ENCODE peak calls at places on chromosomes 5 and 9, in five cellular contexts. One of them, this sample, is unnamed.

GRCh38 chr5:177124486-177124991 is 9.0 kb upstream of the NSD1 start:
- DNase-seq in HepG2: no peak
- DNase-seq in GM12878: no peak
- DNase-seq in HCT116: peak; percentile 34
- DNase-seq in SK-N-SH: no peak
- DNase-seq in this sample: no peak

GRCh38 chr5:86757824-86758223 is 140.1 kb downstream of the COX7C start:
- DNase-seq in HepG2: no peak
- DNase-seq in GM12878: no peak
- DNase-seq in SK-N-SH: no peak
- DNase-seq in HCT116: peak; percentile 23
- DNase-seq in this sample: no peak

GRCh38 chr9:133769511-133770075 is 31.4 kb upstream of the SARDH start:
- DNase-seq in HepG2: no peak
- DNase-seq in HCT116: no peak
- DNase-seq in SK-N-SH: no peak
- DNase-seq in GM12878: no peak
- DNase-seq in this sample: no peak

GRCh38 chr5:152642406-152642805 is 237.3 kb upstream of the NMUR2 start:
- DNase-seq in HepG2: no peak
- DNase-seq in SK-N-SH: no peak
- DNase-seq in HCT116: no peak
- DNase-seq in GM12878: no peak
- DNase-seq in this sample: no peak

GRCh38 chr9:98654247-98654646 is 54.5 kb downstream of the GABBR2 start:
- DNase-seq in HCT116: no peak
- DNase-seq in GM12878: no peak
- DNase-seq in HepG2: no peak
- DNase-seq in SK-N-SH: no peak
- DNase-seq in this sample: no peak

GRCh38 chr9:98846879-98847278 is 39.4 kb downstream of the GALNT12 start:
- DNase-seq in SK-N-SH: no peak
- DNase-seq in HCT116: no peak
- DNase-seq in HepG2: no peak
- DNase-seq in GM12878: no peak
- DNase-seq in this sample: no peak

GRCh38 chr9:137444106-137444790 is 3.1 kb upstream of the ENTPD8 start:
- DNase-seq in HepG2: no peak
- DNase-seq in GM12878: no peak
- DNase-seq in SK-N-SH: no peak
- DNase-seq in HCT116: no peak
- DNase-seq in this sample: no peak

GRCh38 chr5:56616454-56617160 is 198.7 kb upstream of the MAP3K1 start:
- DNase-seq in GM12878: no peak
- DNase-seq in HepG2: no peak
- DNase-seq in SK-N-SH: no peak
- DNase-seq in HCT116: no peak
- DNase-seq in this sample: peak; percentile 54

GRCh38 chr9:124455820-124456219 is 5.6 kb downstream of the ADGRD2 start:
- DNase-seq in GM12878: no peak
- DNase-seq in HepG2: no peak
- DNase-seq in SK-N-SH: no peak
- DNase-seq in HCT116: no peak
- DNase-seq in this sample: no peak

GRCh38 chr9:70959366-70959765 is 162.1 kb downstream of the TRPM3 start:
- DNase-seq in SK-N-SH: no peak
- DNase-seq in HCT116: no peak
- DNase-seq in HepG2: no peak
- DNase-seq in GM12878: no peak
- DNase-seq in this sample: no peak

GRCh38 chr9:137611623-137612609 is 6.4 kb downstream of the ARRDC1 start:
- DNase-seq in HCT116: peak; percentile 90
- DNase-seq in SK-N-SH: peak; percentile 36
- DNase-seq in GM12878: no peak
- DNase-seq in HepG2: peak; percentile 47
- DNase-seq in this sample: no peak

GRCh38 chr9:121498487-121499176 is 1.0 kb downstream of the GGTA1 start:
- DNase-seq in HCT116: no peak
- DNase-seq in HepG2: no peak
- DNase-seq in GM12878: no peak
- DNase-seq in SK-N-SH: peak; percentile 47
- DNase-seq in this sample: no peak

GRCh38 chr5:152051499-152052454 is 127.1 kb upstream of the GLRA1 start:
- DNase-seq in SK-N-SH: no peak
- DNase-seq in GM12878: no peak
- DNase-seq in HepG2: no peak
- DNase-seq in HCT116: no peak
- DNase-seq in this sample: no peak

GRCh38 chr9:121599186-121599871 is 52.1 kb upstream of the DAB2IP start:
- DNase-seq in SK-N-SH: peak; percentile 97
- DNase-seq in GM12878: no peak
- DNase-seq in HepG2: peak; percentile 64
- DNase-seq in HCT116: peak; percentile 71
- DNase-seq in this sample: no peak

GRCh38 chr5:139717221-139717620 is 69.1 kb downstream of the CXXC5 start:
- DNase-seq in SK-N-SH: no peak
- DNase-seq in GM12878: no peak
- DNase-seq in HepG2: no peak
- DNase-seq in HCT116: no peak
- DNase-seq in this sample: no peak

GRCh38 chr5:180441577-180441976 is 52.6 kb upstream of the CNOT6 start:
- DNase-seq in GM12878: no peak
- DNase-seq in SK-N-SH: no peak
- DNase-seq in HepG2: no peak
- DNase-seq in HCT116: no peak
- DNase-seq in this sample: no peak

GRCh38 chr9:74783408-74783807 is 104.3 kb downstream of the TRPM6 start:
- DNase-seq in GM12878: no peak
- DNase-seq in HCT116: no peak
- DNase-seq in SK-N-SH: no peak
- DNase-seq in HepG2: no peak
- DNase-seq in this sample: no peak

GRCh38 chr9:111456536-111456935 is 27.6 kb downstream of the ECPAS start:
- DNase-seq in SK-N-SH: no peak
- DNase-seq in HCT116: no peak
- DNase-seq in GM12878: no peak
- DNase-seq in HepG2: no peak
- DNase-seq in this sample: no peak

GRCh38 chr9:75039006-75039405 is 10.9 kb upstream of the CARNMT1 start:
- DNase-seq in HCT116: no peak
- DNase-seq in SK-N-SH: no peak
- DNase-seq in HepG2: no peak
- DNase-seq in GM12878: no peak
- DNase-seq in this sample: no peak

GRCh38 chr9:134190232-134191121 is 26.1 kb upstream of the RNU6ATAC start:
- DNase-seq in GM12878: no peak
- DNase-seq in HCT116: no peak
- DNase-seq in HepG2: no peak
- DNase-seq in SK-N-SH: peak; percentile 20
- DNase-seq in this sample: no peak

GRCh38 chr9:35579130-35579529 is 25.9 kb upstream of the TESK1 start:
- DNase-seq in SK-N-SH: no peak
- DNase-seq in GM12878: peak; percentile 35
- DNase-seq in HepG2: no peak
- DNase-seq in HCT116: no peak
- DNase-seq in this sample: no peak

GRCh38 chr9:70052768-70053167 is 9.1 kb downstream of the MAMDC2 start:
- DNase-seq in GM12878: no peak
- DNase-seq in HepG2: no peak
- DNase-seq in HCT116: no peak
- DNase-seq in SK-N-SH: no peak
- DNase-seq in this sample: no peak

GRCh38 chr5:78649816-78650561 is 1.4 kb upstream of the LHFPL2 start:
- DNase-seq in GM12878: no peak
- DNase-seq in HCT116: no peak
- DNase-seq in HepG2: peak; percentile 44
- DNase-seq in SK-N-SH: no peak
- DNase-seq in this sample: no peak

GRCh38 chr5:150154618-150155134 is 969 bp downstream of the PDGFRB start:
- DNase-seq in HepG2: no peak
- DNase-seq in HCT116: no peak
- DNase-seq in SK-N-SH: no peak
- DNase-seq in GM12878: no peak
- DNase-seq in this sample: no peak

GRCh38 chr5:61625682-61626620 is 293.9 kb downstream of the ZSWIM6 start:
- DNase-seq in GM12878: no peak
- DNase-seq in HCT116: no peak
- DNase-seq in SK-N-SH: no peak
- DNase-seq in HepG2: no peak
- DNase-seq in this sample: peak; percentile 51

GRCh38 chr9:33029106-33029788 is 4.2 kb downstream of the DNAJA1 start:
- DNase-seq in GM12878: no peak
- DNase-seq in HepG2: peak; percentile 89
- DNase-seq in HCT116: no peak
- DNase-seq in SK-N-SH: no peak
- DNase-seq in this sample: no peak

GRCh38 chr5:108381034-108381954 is 604 bp downstream of the FBXL17 start:
- DNase-seq in HCT116: peak; percentile 10
- DNase-seq in GM12878: no peak
- DNase-seq in SK-N-SH: peak; percentile 80
- DNase-seq in HepG2: peak; percentile 18
- DNase-seq in this sample: peak; percentile 66

GRCh38 chr5:111655169-111655924 is 101.6 kb downstream of the NREP start:
- DNase-seq in HCT116: no peak
- DNase-seq in GM12878: no peak
- DNase-seq in HepG2: peak; percentile 1
- DNase-seq in SK-N-SH: no peak
- DNase-seq in this sample: peak; percentile 41
- TF ChIP-seq POLR2AphosphoS5 in HCT116: no peak
- TF ChIP-seq POLR2AphosphoS5 in GM12878: no peak
- TF ChIP-seq POLR2AphosphoS5 in HepG2: no peak
- TF ChIP-seq POLR2AphosphoS5 in SK-N-SH: no peak
- TF ChIP-seq POLR2AphosphoS5 in this sample: no peak

GRCh38 chr5:59745422-59745863 is 148.1 kb downstream of the PDE4D start:
- DNase-seq in HCT116: no peak
- DNase-seq in HepG2: no peak
- DNase-seq in SK-N-SH: no peak
- DNase-seq in GM12878: no peak
- DNase-seq in this sample: no peak
- H3K9ac ChIP-seq in HCT116: no peak overlapping the region
- H3K9ac ChIP-seq in HepG2: no peak overlapping the region
- H3K9ac ChIP-seq in SK-N-SH: peak overlapping the region; percentile 47
- H3K9ac ChIP-seq in GM12878: no peak overlapping the region
- H3K9ac ChIP-seq in this sample: peak overlapping the region; percentile 58

DNA sequence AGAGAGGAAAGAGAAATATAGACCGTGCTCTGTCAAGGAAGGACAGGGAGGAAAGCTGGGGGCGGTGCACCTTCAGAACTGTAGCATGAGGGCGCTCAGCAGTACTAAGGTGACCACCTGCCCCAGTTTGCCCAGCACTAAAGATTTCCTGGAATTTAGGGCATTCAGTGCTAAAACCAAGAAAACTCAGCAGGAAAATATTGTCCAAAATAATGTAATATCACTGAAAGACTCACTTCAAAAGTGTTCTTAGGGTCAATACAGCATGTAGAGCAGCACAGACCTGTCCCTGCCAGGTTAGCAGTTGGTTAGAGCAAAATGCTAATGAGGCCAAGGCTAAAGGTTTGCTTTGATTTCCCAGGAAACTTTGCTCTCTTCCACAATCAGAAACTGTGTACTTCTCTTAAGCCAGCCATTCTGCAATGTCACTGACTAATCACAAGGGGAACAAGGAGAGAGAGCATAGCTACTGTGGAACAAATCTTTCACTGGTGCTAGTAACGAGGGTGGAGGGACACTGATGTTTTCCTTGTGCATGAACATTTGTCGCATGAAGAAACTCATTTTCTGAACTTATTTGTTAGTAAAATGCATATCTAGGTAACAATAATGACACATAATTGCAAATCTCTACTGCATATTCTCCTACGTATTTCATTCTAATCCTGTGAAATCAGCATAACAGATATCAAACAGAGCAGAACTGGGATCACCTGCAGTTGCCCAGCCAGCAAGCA is 53.0 kb upstream of the GRAMD2B start:
- DNase-seq in HepG2: peak; percentile 83
- DNase-seq in GM12878: no peak
- DNase-seq in HCT116: no peak
- DNase-seq in SK-N-SH: peak; percentile 12
- DNase-seq in this sample: no peak
- TF ChIP-seq POLR2AphosphoS5 in HepG2: peak; percentile 59
- TF ChIP-seq POLR2AphosphoS5 in GM12878: no peak
- TF ChIP-seq POLR2AphosphoS5 in HCT116: no peak
- TF ChIP-seq POLR2AphosphoS5 in SK-N-SH: no peak
- TF ChIP-seq POLR2AphosphoS5 in this sample: no peak

GRCh38 chr5:10563132-10563939 is 534 bp upstream of the ANKRD33B start:
- DNase-seq in GM12878: no peak
- DNase-seq in HCT116: no peak
- DNase-seq in HepG2: no peak
- DNase-seq in SK-N-SH: peak; percentile 78
- DNase-seq in this sample: no peak
- H3K9ac ChIP-seq in GM12878: peak overlapping the region; percentile 86
- H3K9ac ChIP-seq in HCT116: peak overlapping the region; percentile 91
- H3K9ac ChIP-seq in HepG2: no peak overlapping the region
- H3K9ac ChIP-seq in SK-N-SH: peak overlapping the region; percentile 97
- H3K9ac ChIP-seq in this sample: peak overlapping the region; percentile 87

GRCh38 chr5:147234825-147235635 is at the start of gene STK32A:
- DNase-seq in HepG2: no peak
- DNase-seq in GM12878: no peak
- DNase-seq in SK-N-SH: peak; percentile 80
- DNase-seq in HCT116: no peak
- DNase-seq in this sample: peak; percentile 25
- TF ChIP-seq POLR2AphosphoS5 in HepG2: no peak
- TF ChIP-seq POLR2AphosphoS5 in GM12878: no peak
- TF ChIP-seq POLR2AphosphoS5 in SK-N-SH: no peak
- TF ChIP-seq POLR2AphosphoS5 in HCT116: no peak
- TF ChIP-seq POLR2AphosphoS5 in this sample: no peak

This sample was measured in endothelial cell of umbilical vein.